ENCODE peak calls at places on chromosomes 2 and 18, in six cellular contexts. One of them, this sample, is unnamed.

GRCh38 chr2:33372940-33373553 is 103.4 kb upstream of the RASGRP3 start:
- DNase-seq in uterus: no peak
- DNase-seq in fibroblast of lung: peak
- DNase-seq in ovary: no peak
- DNase-seq in upper lobe of right lung: no peak
- DNase-seq in MM.1S: peak
- DNase-seq in this sample: peak

GRCh38 chr2:48169066-48169724 is 262.9 kb upstream of the FBXO11 start:
- DNase-seq in ovary: no peak
- DNase-seq in MM.1S: no peak
- DNase-seq in upper lobe of right lung: no peak
- DNase-seq in fibroblast of lung: no peak
- DNase-seq in uterus: no peak
- DNase-seq in this sample: no peak

GRCh38 chr2:126359494-126359893 is 296.5 kb upstream of the GYPC start:
- DNase-seq in uterus: no peak
- DNase-seq in upper lobe of right lung: no peak
- DNase-seq in MM.1S: peak
- DNase-seq in ovary: no peak
- DNase-seq in fibroblast of lung: no peak
- DNase-seq in this sample: peak

GRCh38 chr2:97736185-97736584 is 22.8 kb downstream of the ZAP70 start:
- DNase-seq in fibroblast of lung: no peak
- DNase-seq in ovary: no peak
- DNase-seq in uterus: no peak
- DNase-seq in MM.1S: no peak
- DNase-seq in upper lobe of right lung: no peak
- DNase-seq in this sample: no peak

GRCh38 chr2:213199871-213200270 is 48.5 kb upstream of the IKZF2 start:
- DNase-seq in uterus: no peak
- DNase-seq in ovary: no peak
- DNase-seq in fibroblast of lung: peak
- DNase-seq in MM.1S: no peak
- DNase-seq in upper lobe of right lung: no peak
- DNase-seq in this sample: peak

GRCh38 chr18:22228930-22229329 is 59.5 kb downstream of the GATA6 start:
- DNase-seq in ovary: no peak
- DNase-seq in upper lobe of right lung: no peak
- DNase-seq in fibroblast of lung: peak
- DNase-seq in uterus: no peak
- DNase-seq in MM.1S: no peak
- DNase-seq in this sample: no peak

GRCh38 chr18:79853993-79854364 is 56.2 kb downstream of the KCNG2 start:
- DNase-seq in ovary: peak
- DNase-seq in upper lobe of right lung: no peak
- DNase-seq in MM.1S: no peak
- DNase-seq in fibroblast of lung: no peak
- DNase-seq in uterus: no peak
- DNase-seq in this sample: no peak

GRCh38 chr18:72738136-72738535 is 129.7 kb downstream of the NETO1 start:
- DNase-seq in upper lobe of right lung: no peak
- DNase-seq in uterus: no peak
- DNase-seq in fibroblast of lung: no peak
- DNase-seq in MM.1S: no peak
- DNase-seq in ovary: no peak
- DNase-seq in this sample: no peak

GRCh38 chr2:60945341-60945740 is 64.0 kb downstream of the REL start:
- DNase-seq in MM.1S: no peak
- DNase-seq in upper lobe of right lung: no peak
- DNase-seq in uterus: no peak
- DNase-seq in ovary: no peak
- DNase-seq in fibroblast of lung: no peak
- DNase-seq in this sample: no peak

GRCh38 chr18:13187498-13187897 is 31.1 kb upstream of the LDLRAD4 start:
- DNase-seq in MM.1S: no peak
- DNase-seq in uterus: no peak
- DNase-seq in ovary: no peak
- DNase-seq in upper lobe of right lung: no peak
- DNase-seq in fibroblast of lung: no peak
- DNase-seq in this sample: no peak

GRCh38 chr18:26456070-26456491 is 92.3 kb downstream of the KCTD1 start:
- DNase-seq in upper lobe of right lung: no peak
- DNase-seq in uterus: no peak
- DNase-seq in ovary: no peak
- DNase-seq in fibroblast of lung: no peak
- DNase-seq in MM.1S: peak
- DNase-seq in this sample: no peak

GRCh38 chr2:64035067-64035942 is 16.1 kb upstream of the VPS54 start:
- DNase-seq in ovary: no peak
- DNase-seq in MM.1S: no peak
- DNase-seq in upper lobe of right lung: no peak
- DNase-seq in fibroblast of lung: peak
- DNase-seq in uterus: no peak
- DNase-seq in this sample: peak

GRCh38 chr18:49733321-49733720 is 80.0 kb downstream of the ACAA2 start:
- DNase-seq in upper lobe of right lung: no peak
- DNase-seq in fibroblast of lung: peak
- DNase-seq in uterus: no peak
- DNase-seq in MM.1S: no peak
- DNase-seq in ovary: no peak
- DNase-seq in this sample: peak

GRCh38 chr2:43223412-43224040 is 2.9 kb downstream of the ZFP36L2 start:
- DNase-seq in uterus: no peak
- DNase-seq in MM.1S: peak
- DNase-seq in ovary: no peak
- DNase-seq in upper lobe of right lung: no peak
- DNase-seq in fibroblast of lung: peak
- DNase-seq in this sample: peak

GRCh38 chr18:51668101-51668500 is 470.6 kb upstream of the MEX3C start:
- DNase-seq in fibroblast of lung: peak
- DNase-seq in MM.1S: peak
- DNase-seq in uterus: no peak
- DNase-seq in ovary: peak
- DNase-seq in upper lobe of right lung: peak
- DNase-seq in this sample: peak

GRCh38 chr2:138867341-138867740 is 87.2 kb upstream of the NXPH2 start:
- DNase-seq in MM.1S: no peak
- DNase-seq in upper lobe of right lung: no peak
- DNase-seq in ovary: no peak
- DNase-seq in fibroblast of lung: no peak
- DNase-seq in uterus: no peak
- DNase-seq in this sample: no peak

GRCh38 chr2:162091325-162092007 is 17.5 kb upstream of the DPP4 start:
- DNase-seq in fibroblast of lung: peak
- DNase-seq in upper lobe of right lung: no peak
- DNase-seq in ovary: no peak
- DNase-seq in uterus: no peak
- DNase-seq in MM.1S: no peak
- DNase-seq in this sample: peak

GRCh38 chr2:157361526-157361925 is 35.9 kb upstream of the ERMN start:
- DNase-seq in ovary: no peak
- DNase-seq in fibroblast of lung: no peak
- DNase-seq in upper lobe of right lung: no peak
- DNase-seq in uterus: no peak
- DNase-seq in MM.1S: no peak
- DNase-seq in this sample: no peak

GRCh38 chr2:73892631-73893329 is at the start of gene ACTG2:
- DNase-seq in fibroblast of lung: peak
- DNase-seq in MM.1S: no peak
- DNase-seq in uterus: peak
- DNase-seq in ovary: no peak
- DNase-seq in upper lobe of right lung: no peak
- DNase-seq in this sample: peak

GRCh38 chr2:206974556-206974955 is 35.2 kb downstream of the CPO start:
- DNase-seq in fibroblast of lung: no peak
- DNase-seq in upper lobe of right lung: no peak
- DNase-seq in ovary: no peak
- DNase-seq in MM.1S: no peak
- DNase-seq in uterus: no peak
- DNase-seq in this sample: no peak

GRCh38 chr2:104851236-104852160 is 2.4 kb upstream of the POU3F3 start:
- DNase-seq in upper lobe of right lung: no peak
- DNase-seq in MM.1S: no peak
- DNase-seq in ovary: no peak
- DNase-seq in uterus: no peak
- DNase-seq in fibroblast of lung: no peak
- DNase-seq in this sample: peak

GRCh38 chr2:23460228-23460627 is 75.2 kb downstream of the KLHL29 start:
- DNase-seq in upper lobe of right lung: no peak
- DNase-seq in ovary: no peak
- DNase-seq in MM.1S: no peak
- DNase-seq in fibroblast of lung: peak
- DNase-seq in uterus: no peak
- DNase-seq in this sample: peak

GRCh38 chr2:67346718-67347407 is 50.3 kb upstream of the ETAA1 start:
- DNase-seq in upper lobe of right lung: no peak
- DNase-seq in fibroblast of lung: peak
- DNase-seq in uterus: no peak
- DNase-seq in ovary: no peak
- DNase-seq in MM.1S: no peak
- DNase-seq in this sample: peak

GRCh38 chr2:191677091-191677645 is 768 bp upstream of the NABP1 start:
- DNase-seq in fibroblast of lung: peak
- DNase-seq in ovary: no peak
- DNase-seq in upper lobe of right lung: no peak
- DNase-seq in MM.1S: peak
- DNase-seq in uterus: no peak
- DNase-seq in this sample: peak

DNA sequence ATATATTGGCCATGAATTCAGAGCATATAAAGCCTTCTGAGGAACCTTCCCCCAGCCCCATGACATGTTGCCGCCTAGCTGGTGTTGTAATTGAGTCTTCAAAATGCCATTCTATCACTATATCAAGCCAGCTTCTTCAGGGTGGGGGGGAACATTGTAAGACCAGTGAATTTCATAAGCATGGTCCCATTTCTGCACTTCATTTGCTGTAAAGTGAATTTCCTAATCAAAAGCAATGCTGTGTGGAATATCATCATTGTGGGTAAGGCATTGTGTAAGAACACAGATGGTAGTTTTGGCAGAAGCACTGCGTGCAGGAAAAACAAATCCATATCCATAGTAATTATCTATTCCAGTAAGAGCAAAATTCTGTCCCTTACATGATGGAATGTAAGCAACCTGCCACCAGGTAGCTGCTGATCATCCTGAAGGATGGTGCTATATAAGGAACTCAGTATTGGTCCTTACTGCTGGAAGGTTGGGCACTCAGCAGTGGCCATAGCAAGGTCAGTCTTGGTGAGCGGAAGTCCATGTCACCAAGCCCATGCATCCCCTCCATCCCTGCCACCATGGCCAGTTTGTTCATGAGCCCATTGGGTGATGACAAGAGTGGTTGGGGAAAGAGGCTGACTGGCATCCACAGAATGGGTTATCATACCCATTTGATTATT is 159.4 kb downstream of the COPS8 start:
- DNase-seq in fibroblast of lung: peak
- DNase-seq in MM.1S: no peak
- DNase-seq in ovary: no peak
- DNase-seq in upper lobe of right lung: no peak
- DNase-seq in uterus: no peak
- DNase-seq in this sample: peak
- TF ChIP-seq CTCF in fibroblast of lung: no peak
- TF ChIP-seq CTCF in MM.1S: no peak
- TF ChIP-seq CTCF in ovary: no peak
- TF ChIP-seq CTCF in upper lobe of right lung: no peak
- TF ChIP-seq CTCF in uterus: no peak
- TF ChIP-seq CTCF in this sample: no peak

DNA sequence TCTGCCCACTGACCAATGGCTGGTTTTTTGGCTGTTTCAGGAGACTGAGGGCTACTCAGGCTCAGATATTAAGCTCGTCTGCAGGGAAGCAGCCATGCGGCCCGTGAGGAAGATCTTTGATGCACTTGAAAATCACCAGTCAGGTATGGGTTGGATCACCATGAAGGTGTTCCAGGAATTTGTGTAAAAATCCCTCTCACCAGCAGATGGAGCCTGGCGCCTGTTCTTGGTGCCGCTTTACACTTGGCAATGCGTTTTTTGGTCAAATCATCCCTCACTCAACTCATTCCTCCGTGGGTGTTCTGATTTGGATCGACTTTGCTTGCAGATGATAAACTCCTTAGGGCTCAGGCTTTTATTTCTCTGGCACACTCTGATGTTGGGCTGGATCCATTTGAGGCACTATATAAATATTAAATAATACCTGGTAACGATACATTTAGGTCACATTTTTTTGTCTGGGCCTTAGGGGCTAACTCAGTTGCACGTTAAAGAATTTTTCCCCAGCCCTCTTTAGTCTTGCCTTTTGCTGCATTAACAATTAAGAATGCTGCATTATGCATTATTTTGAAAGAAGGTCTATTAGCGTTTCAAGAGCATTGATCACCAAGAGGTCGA is 50.0 kb downstream of the HDHD2 start:
- DNase-seq in ovary: peak
- DNase-seq in upper lobe of right lung: no peak
- DNase-seq in MM.1S: peak
- DNase-seq in fibroblast of lung: peak
- DNase-seq in uterus: peak
- DNase-seq in this sample: peak
- TF ChIP-seq CTCF in ovary: peak
- TF ChIP-seq CTCF in upper lobe of right lung: peak
- TF ChIP-seq CTCF in MM.1S: peak
- TF ChIP-seq CTCF in fibroblast of lung: peak
- TF ChIP-seq CTCF in uterus: peak
- TF ChIP-seq CTCF in this sample: peak

GRCh38 chr2:240566203-240567136 is 1.8 kb upstream of the RNPEPL1 start:
- DNase-seq in fibroblast of lung: peak
- DNase-seq in ovary: peak
- DNase-seq in MM.1S: peak
- DNase-seq in uterus: peak
- DNase-seq in upper lobe of right lung: peak
- DNase-seq in this sample: peak

GRCh38 chr2:240567137-240567871 is 980 bp upstream of the RNPEPL1 start:
- DNase-seq in ovary: peak
- DNase-seq in MM.1S: no peak
- DNase-seq in upper lobe of right lung: peak
- DNase-seq in uterus: peak
- DNase-seq in fibroblast of lung: no peak
- DNase-seq in this sample: no peak

GRCh38 chr2:240564191-240564570 is 4.0 kb downstream of the DUSP28 start:
- DNase-seq in upper lobe of right lung: no peak
- DNase-seq in ovary: no peak
- DNase-seq in uterus: no peak
- DNase-seq in fibroblast of lung: no peak
- DNase-seq in MM.1S: no peak
- DNase-seq in this sample: no peak

GRCh38 chr2:240565267-240566202 is 2.7 kb upstream of the RNPEPL1 start:
- DNase-seq in upper lobe of right lung: peak
- DNase-seq in uterus: peak
- DNase-seq in ovary: peak
- DNase-seq in MM.1S: peak
- DNase-seq in fibroblast of lung: peak
- DNase-seq in this sample: no peak

GRCh38 chr2:240564571-240565266 is 3.6 kb upstream of the RNPEPL1 start:
- DNase-seq in upper lobe of right lung: no peak
- DNase-seq in MM.1S: peak
- DNase-seq in uterus: no peak
- DNase-seq in ovary: peak
- DNase-seq in fibroblast of lung: no peak
- DNase-seq in this sample: no peak
- TF ChIP-seq CTCF in upper lobe of right lung: no peak
- TF ChIP-seq CTCF in MM.1S: no peak
- TF ChIP-seq CTCF in uterus: no peak
- TF ChIP-seq CTCF in ovary: no peak
- TF ChIP-seq CTCF in fibroblast of lung: no peak
- TF ChIP-seq CTCF in this sample: no peak

GRCh38 chr18:10926565-10927194 is 222.7 kb downstream of the PIEZO2 start:
- DNase-seq in upper lobe of right lung: no peak
- DNase-seq in MM.1S: no peak
- DNase-seq in fibroblast of lung: peak
- DNase-seq in uterus: no peak
- DNase-seq in ovary: peak
- DNase-seq in this sample: peak
- TF ChIP-seq CTCF in upper lobe of right lung: no peak
- TF ChIP-seq CTCF in MM.1S: no peak
- TF ChIP-seq CTCF in fibroblast of lung: peak
- TF ChIP-seq CTCF in uterus: no peak
- TF ChIP-seq CTCF in ovary: no peak
- TF ChIP-seq CTCF in this sample: no peak